ENCODE peak calls at places on chromosomes 13 and 19, in nine cellular contexts. One of them, this sample, is unnamed.

GRCh38 chr13:25687622-25688225 is 315.9 kb downstream of the ATP8A2 start:
- DNase-seq in stimulated activated CD4-positive, alpha-beta T cell treated with anti-CD3 and anti-CD28 coated beads, Interleukin-1b, Interleukin-23, amount 100 ng/mL, for 24 hours: no peak
- DNase-seq in neural crest cell: no peak
- DNase-seq in effector CD4-positive, alpha-beta T cell: no peak
- DNase-seq in CD8-positive, alpha-beta memory T cell: no peak
- DNase-seq in activated naive CD8-positive, alpha-beta T cell treated with anti-CD3 and anti-CD28 coated beads for 36 hours: no peak
- DNase-seq in EL: no peak
- DNase-seq in lower lobe of right lung: no peak
- DNase-seq in astrocyte of the spinal cord: peak; percentile 67
- DNase-seq in this sample: peak; percentile 69

GRCh38 chr19:28949535-28949934 is 263.4 kb downstream of the UQCRFS1 start:
- DNase-seq in lower lobe of right lung: no peak
- DNase-seq in activated naive CD8-positive, alpha-beta T cell treated with anti-CD3 and anti-CD28 coated beads for 36 hours: no peak
- DNase-seq in effector CD4-positive, alpha-beta T cell: no peak
- DNase-seq in stimulated activated CD4-positive, alpha-beta T cell treated with anti-CD3 and anti-CD28 coated beads, Interleukin-1b, Interleukin-23, amount 100 ng/mL, for 24 hours: no peak
- DNase-seq in neural crest cell: no peak
- DNase-seq in astrocyte of the spinal cord: no peak
- DNase-seq in EL: no peak
- DNase-seq in CD8-positive, alpha-beta memory T cell: no peak
- DNase-seq in this sample: no peak

GRCh38 chr19:6038634-6039405 is 60.9 kb upstream of the RANBP3 start:
- DNase-seq in lower lobe of right lung: no peak
- DNase-seq in neural crest cell: no peak
- DNase-seq in stimulated activated CD4-positive, alpha-beta T cell treated with anti-CD3 and anti-CD28 coated beads, Interleukin-1b, Interleukin-23, amount 100 ng/mL, for 24 hours: no peak
- DNase-seq in effector CD4-positive, alpha-beta T cell: no peak
- DNase-seq in EL: no peak
- DNase-seq in astrocyte of the spinal cord: no peak
- DNase-seq in activated naive CD8-positive, alpha-beta T cell treated with anti-CD3 and anti-CD28 coated beads for 36 hours: peak; percentile 62
- DNase-seq in CD8-positive, alpha-beta memory T cell: no peak
- DNase-seq in this sample: no peak

GRCh38 chr19:48113190-48113917 is 2.7 kb upstream of the PLA2G4C start:
- DNase-seq in activated naive CD8-positive, alpha-beta T cell treated with anti-CD3 and anti-CD28 coated beads for 36 hours: no peak
- DNase-seq in effector CD4-positive, alpha-beta T cell: no peak
- DNase-seq in neural crest cell: no peak
- DNase-seq in EL: no peak
- DNase-seq in lower lobe of right lung: no peak
- DNase-seq in astrocyte of the spinal cord: peak; percentile 24
- DNase-seq in CD8-positive, alpha-beta memory T cell: no peak
- DNase-seq in stimulated activated CD4-positive, alpha-beta T cell treated with anti-CD3 and anti-CD28 coated beads, Interleukin-1b, Interleukin-23, amount 100 ng/mL, for 24 hours: no peak
- DNase-seq in this sample: no peak

GRCh38 chr13:113942591-113943103 is 31.2 kb downstream of the C13orf46 start:
- DNase-seq in lower lobe of right lung: no peak
- DNase-seq in activated naive CD8-positive, alpha-beta T cell treated with anti-CD3 and anti-CD28 coated beads for 36 hours: no peak
- DNase-seq in astrocyte of the spinal cord: no peak
- DNase-seq in neural crest cell: no peak
- DNase-seq in stimulated activated CD4-positive, alpha-beta T cell treated with anti-CD3 and anti-CD28 coated beads, Interleukin-1b, Interleukin-23, amount 100 ng/mL, for 24 hours: no peak
- DNase-seq in CD8-positive, alpha-beta memory T cell: no peak
- DNase-seq in EL: no peak
- DNase-seq in effector CD4-positive, alpha-beta T cell: no peak
- DNase-seq in this sample: no peak

GRCh38 chr13:110965038-110965754 is 50.3 kb upstream of the ANKRD10 start:
- DNase-seq in stimulated activated CD4-positive, alpha-beta T cell treated with anti-CD3 and anti-CD28 coated beads, Interleukin-1b, Interleukin-23, amount 100 ng/mL, for 24 hours: no peak
- DNase-seq in lower lobe of right lung: no peak
- DNase-seq in activated naive CD8-positive, alpha-beta T cell treated with anti-CD3 and anti-CD28 coated beads for 36 hours: peak; percentile 35
- DNase-seq in effector CD4-positive, alpha-beta T cell: no peak
- DNase-seq in EL: peak; percentile 74
- DNase-seq in astrocyte of the spinal cord: peak; percentile 58
- DNase-seq in neural crest cell: no peak
- DNase-seq in CD8-positive, alpha-beta memory T cell: no peak
- DNase-seq in this sample: no peak

GRCh38 chr13:114161644-114162532 is 17.2 kb upstream of the CFAP97D2 start:
- DNase-seq in astrocyte of the spinal cord: no peak
- DNase-seq in stimulated activated CD4-positive, alpha-beta T cell treated with anti-CD3 and anti-CD28 coated beads, Interleukin-1b, Interleukin-23, amount 100 ng/mL, for 24 hours: no peak
- DNase-seq in lower lobe of right lung: peak; percentile 78
- DNase-seq in neural crest cell: no peak
- DNase-seq in CD8-positive, alpha-beta memory T cell: no peak
- DNase-seq in EL: peak; percentile 40
- DNase-seq in activated naive CD8-positive, alpha-beta T cell treated with anti-CD3 and anti-CD28 coated beads for 36 hours: no peak
- DNase-seq in effector CD4-positive, alpha-beta T cell: no peak
- DNase-seq in this sample: no peak

GRCh38 chr19:19063183-19064097 is at the start of gene SLC25A42:
- DNase-seq in activated naive CD8-positive, alpha-beta T cell treated with anti-CD3 and anti-CD28 coated beads for 36 hours: peak; percentile 100
- DNase-seq in neural crest cell: peak; percentile 98
- DNase-seq in lower lobe of right lung: peak; percentile 99
- DNase-seq in astrocyte of the spinal cord: peak; percentile 100
- DNase-seq in CD8-positive, alpha-beta memory T cell: peak; percentile 100
- DNase-seq in EL: peak; percentile 100
- DNase-seq in stimulated activated CD4-positive, alpha-beta T cell treated with anti-CD3 and anti-CD28 coated beads, Interleukin-1b, Interleukin-23, amount 100 ng/mL, for 24 hours: peak; percentile 91
- DNase-seq in effector CD4-positive, alpha-beta T cell: peak; percentile 98
- DNase-seq in this sample: peak; percentile 100

GRCh38 chr13:51823861-51824260 is 19.9 kb upstream of the DHRS12 start:
- DNase-seq in effector CD4-positive, alpha-beta T cell: no peak
- DNase-seq in EL: no peak
- DNase-seq in astrocyte of the spinal cord: no peak
- DNase-seq in neural crest cell: no peak
- DNase-seq in stimulated activated CD4-positive, alpha-beta T cell treated with anti-CD3 and anti-CD28 coated beads, Interleukin-1b, Interleukin-23, amount 100 ng/mL, for 24 hours: no peak
- DNase-seq in lower lobe of right lung: no peak
- DNase-seq in activated naive CD8-positive, alpha-beta T cell treated with anti-CD3 and anti-CD28 coated beads for 36 hours: no peak
- DNase-seq in CD8-positive, alpha-beta memory T cell: no peak
- DNase-seq in this sample: no peak

GRCh38 chr13:75492389-75492788 is 10.4 kb upstream of the TBC1D4 start:
- DNase-seq in astrocyte of the spinal cord: peak; percentile 12
- DNase-seq in effector CD4-positive, alpha-beta T cell: no peak
- DNase-seq in neural crest cell: no peak
- DNase-seq in stimulated activated CD4-positive, alpha-beta T cell treated with anti-CD3 and anti-CD28 coated beads, Interleukin-1b, Interleukin-23, amount 100 ng/mL, for 24 hours: no peak
- DNase-seq in EL: peak; percentile 47
- DNase-seq in activated naive CD8-positive, alpha-beta T cell treated with anti-CD3 and anti-CD28 coated beads for 36 hours: no peak
- DNase-seq in lower lobe of right lung: no peak
- DNase-seq in CD8-positive, alpha-beta memory T cell: no peak
- DNase-seq in this sample: no peak

GRCh38 chr13:107457686-107458085 is 757.6 kb downstream of the LIG4 start:
- DNase-seq in astrocyte of the spinal cord: no peak
- DNase-seq in CD8-positive, alpha-beta memory T cell: no peak
- DNase-seq in neural crest cell: no peak
- DNase-seq in lower lobe of right lung: no peak
- DNase-seq in effector CD4-positive, alpha-beta T cell: no peak
- DNase-seq in EL: no peak
- DNase-seq in stimulated activated CD4-positive, alpha-beta T cell treated with anti-CD3 and anti-CD28 coated beads, Interleukin-1b, Interleukin-23, amount 100 ng/mL, for 24 hours: no peak
- DNase-seq in activated naive CD8-positive, alpha-beta T cell treated with anti-CD3 and anti-CD28 coated beads for 36 hours: no peak
- DNase-seq in this sample: no peak

GRCh38 chr13:32503727-32504126 is 34.9 kb downstream of the N4BP2L2 start:
- DNase-seq in neural crest cell: no peak
- DNase-seq in activated naive CD8-positive, alpha-beta T cell treated with anti-CD3 and anti-CD28 coated beads for 36 hours: no peak
- DNase-seq in stimulated activated CD4-positive, alpha-beta T cell treated with anti-CD3 and anti-CD28 coated beads, Interleukin-1b, Interleukin-23, amount 100 ng/mL, for 24 hours: no peak
- DNase-seq in astrocyte of the spinal cord: no peak
- DNase-seq in EL: no peak
- DNase-seq in lower lobe of right lung: no peak
- DNase-seq in effector CD4-positive, alpha-beta T cell: no peak
- DNase-seq in CD8-positive, alpha-beta memory T cell: no peak
- DNase-seq in this sample: no peak

GRCh38 chr13:30257433-30258099 is 49.8 kb downstream of the KATNAL1 start:
- DNase-seq in activated naive CD8-positive, alpha-beta T cell treated with anti-CD3 and anti-CD28 coated beads for 36 hours: no peak
- DNase-seq in CD8-positive, alpha-beta memory T cell: no peak
- DNase-seq in EL: peak; percentile 24
- DNase-seq in effector CD4-positive, alpha-beta T cell: no peak
- DNase-seq in astrocyte of the spinal cord: peak; percentile 49
- DNase-seq in stimulated activated CD4-positive, alpha-beta T cell treated with anti-CD3 and anti-CD28 coated beads, Interleukin-1b, Interleukin-23, amount 100 ng/mL, for 24 hours: no peak
- DNase-seq in neural crest cell: peak; percentile 5
- DNase-seq in lower lobe of right lung: no peak
- DNase-seq in this sample: peak; percentile 68

GRCh38 chr13:31485651-31486051 is 253.7 kb upstream of the RXFP2 start:
- DNase-seq in neural crest cell: no peak
- DNase-seq in lower lobe of right lung: no peak
- DNase-seq in effector CD4-positive, alpha-beta T cell: no peak
- DNase-seq in astrocyte of the spinal cord: no peak
- DNase-seq in CD8-positive, alpha-beta memory T cell: no peak
- DNase-seq in stimulated activated CD4-positive, alpha-beta T cell treated with anti-CD3 and anti-CD28 coated beads, Interleukin-1b, Interleukin-23, amount 100 ng/mL, for 24 hours: no peak
- DNase-seq in EL: peak; percentile 6
- DNase-seq in activated naive CD8-positive, alpha-beta T cell treated with anti-CD3 and anti-CD28 coated beads for 36 hours: no peak
- DNase-seq in this sample: no peak

GRCh38 chr19:30696514-30696913 is 324.3 kb downstream of the ZNF536 start:
- DNase-seq in stimulated activated CD4-positive, alpha-beta T cell treated with anti-CD3 and anti-CD28 coated beads, Interleukin-1b, Interleukin-23, amount 100 ng/mL, for 24 hours: no peak
- DNase-seq in lower lobe of right lung: no peak
- DNase-seq in activated naive CD8-positive, alpha-beta T cell treated with anti-CD3 and anti-CD28 coated beads for 36 hours: peak; percentile 18
- DNase-seq in EL: no peak
- DNase-seq in CD8-positive, alpha-beta memory T cell: no peak
- DNase-seq in neural crest cell: peak; percentile 38
- DNase-seq in effector CD4-positive, alpha-beta T cell: no peak
- DNase-seq in astrocyte of the spinal cord: no peak
- DNase-seq in this sample: no peak

GRCh38 chr13:23399254-23399796 is 34.2 kb downstream of the SACS start:
- DNase-seq in effector CD4-positive, alpha-beta T cell: no peak
- DNase-seq in lower lobe of right lung: no peak
- DNase-seq in astrocyte of the spinal cord: no peak
- DNase-seq in neural crest cell: no peak
- DNase-seq in CD8-positive, alpha-beta memory T cell: no peak
- DNase-seq in EL: no peak
- DNase-seq in stimulated activated CD4-positive, alpha-beta T cell treated with anti-CD3 and anti-CD28 coated beads, Interleukin-1b, Interleukin-23, amount 100 ng/mL, for 24 hours: no peak
- DNase-seq in activated naive CD8-positive, alpha-beta T cell treated with anti-CD3 and anti-CD28 coated beads for 36 hours: no peak
- DNase-seq in this sample: no peak

GRCh38 chr19:3987619-3988371 is 2.5 kb upstream of the EEF2 start:
- DNase-seq in astrocyte of the spinal cord: peak; percentile 82
- DNase-seq in neural crest cell: peak; percentile 88
- DNase-seq in effector CD4-positive, alpha-beta T cell: peak; percentile 88
- DNase-seq in activated naive CD8-positive, alpha-beta T cell treated with anti-CD3 and anti-CD28 coated beads for 36 hours: peak; percentile 89
- DNase-seq in stimulated activated CD4-positive, alpha-beta T cell treated with anti-CD3 and anti-CD28 coated beads, Interleukin-1b, Interleukin-23, amount 100 ng/mL, for 24 hours: peak; percentile 62
- DNase-seq in lower lobe of right lung: peak; percentile 94
- DNase-seq in EL: peak; percentile 82
- DNase-seq in CD8-positive, alpha-beta memory T cell: peak; percentile 94
- DNase-seq in this sample: peak; percentile 86